ENCODE peak calls at places on chromosomes 16 and 17, in eight cellular contexts. F is stimulated activated CD8-positive, alpha-beta memory T cell treated with anti-CD3 and anti-CD28 coated beads, Interleukin-4, amount 100 ng/mL, for 24 hours; G is mammary epithelial cell; K is GM04504; L is mesenteric fat pad; T is upper lobe of right lung; M is NAMALWA; H is hepatocyte. I is an unnamed sample.
A peak's percentile ranks its signal among the peaks of the same experiment; 100 is the strongest.

GRCh38 chr16:19843371-19843770 is 41.3 kb downstream of the GPRC5B start:
- DNase-seq in T (no peak), H (peak; percentile 29), G (peak; percentile 29), F (no peak), M (no peak), L (no peak), K (no peak), I (no peak)

GRCh38 chr16:87457724-87458423 is 35.0 kb downstream of the ZCCHC14 start:
- DNase-seq in K (peak; percentile 93), L (no peak), G (peak; percentile 98), T (peak; percentile 54), M (no peak), H (peak; percentile 57), F (peak; percentile 27), I (no peak)

GRCh38 chr17:48293319-48294192 is 136.5 kb downstream of the SKAP1 start:
- DNase-seq in M (no peak), H (no peak), F (no peak), T (no peak), L (no peak), K (no peak), G (no peak), I (no peak)

GRCh38 chr17:8643855-8644506 is 13.5 kb upstream of the MYH10 start:
- DNase-seq in T (no peak), F (no peak), G (no peak), H (no peak), M (no peak), K (no peak), L (no peak), I (no peak)

GRCh38 chr17:72219136-72219823 is 98.5 kb downstream of the SOX9 start:
- DNase-seq in T (no peak), L (no peak), K (no peak), F (no peak), M (no peak), G (no peak), H (peak; percentile 36), I (no peak)

GRCh38 chr16:14324581-14324980 is 253.5 kb downstream of the MRTFB start:
- DNase-seq in G (peak; percentile 35), F (no peak), K (no peak), M (no peak), H (peak; percentile 58), T (no peak), L (no peak), I (no peak)

GRCh38 chr17:15431201-15431600 is 36.2 kb downstream of the CDRT4 start:
- DNase-seq in T (no peak), L (no peak), F (no peak), M (no peak), G (no peak), K (no peak), H (peak; percentile 83), I (no peak)

GRCh38 chr17:64230551-64231408 is 32.3 kb downstream of the TEX2 start:
- DNase-seq in H (peak; percentile 51), K (peak; percentile 86), M (no peak), T (no peak), G (peak; percentile 97), L (no peak), F (no peak), I (no peak)

GRCh38 chr17:50255766-50256480 is 18.3 kb upstream of the TMEM92 start:
- DNase-seq in M (no peak), H (no peak), K (no peak), T (no peak), L (no peak), G (no peak), F (no peak), I (no peak)

GRCh38 chr17:14301279-14301760 is 439 bp downstream of the HS3ST3B1 start:
- DNase-seq in F (no peak), T (no peak), K (no peak), H (peak; percentile 50), M (no peak), G (no peak), L (peak; percentile 90), I (peak; percentile 46)

GRCh38 chr17:69357701-69358100 is 30.8 kb upstream of the ABCA5 start:
- DNase-seq in F (no peak), L (no peak), T (no peak), M (peak; percentile 5), G (peak; percentile 10), K (no peak), H (peak; percentile 9), I (peak; percentile 65)